ENCODE peak calls at places on chromosome 3, in seven cellular contexts. F is tibial nerve, K is stomach, O is A549, Q is SK-N-SH, D is transverse colon, N is HepG2. I is an unnamed sample.

GRCh38 chr3:105584351-105584790 is 217.7 kb downstream of the ALCAM start:
- DNase-seq in F (no peak), K (no peak), O (peak), Q (no peak), D (no peak), N (no peak), I (no peak)

GRCh38 chr3:21894459-21895083 is 143.6 kb upstream of the ZNF385D start:
- DNase-seq in F (peak), K (no peak), O (peak), Q (peak), D (no peak), N (no peak), I (no peak)

GRCh38 chr3:101926594-101927105 is 77.3 kb downstream of the NFKBIZ start:
- DNase-seq in F (no peak), K (no peak), O (no peak), Q (no peak), D (no peak), N (no peak), I (no peak)

GRCh38 chr3:128458746-128459450 is 7.8 kb downstream of the DNAJB8 start:
- DNase-seq in F (no peak), K (no peak), O (no peak), Q (peak), D (no peak), N (no peak), I (no peak)

GRCh38 chr3:88986834-88987233 is 120.6 kb upstream of the EPHA3 start:
- DNase-seq in F (no peak), K (no peak), O (no peak), Q (no peak), D (no peak), N (no peak), I (no peak)

GRCh38 chr3:24258727-24259600 is 235.7 kb downstream of the THRB start:
- DNase-seq in F (no peak), K (no peak), O (no peak), Q (no peak), D (no peak), N (no peak), I (no peak)

GRCh38 chr3:196517142-196517808 is 2.1 kb upstream of the SMCO1 start:
- DNase-seq in F (no peak), K (no peak), O (no peak), Q (no peak), D (no peak), N (no peak), I (no peak)

GRCh38 chr3:136343446-136343845 is 93.3 kb downstream of the PCCB start:
- DNase-seq in F (no peak), K (no peak), O (peak), Q (no peak), D (no peak), N (no peak), I (no peak)

GRCh38 chr3:180420804-180421203 is 181.2 kb upstream of the TTC14 start:
- DNase-seq in F (no peak), K (no peak), O (no peak), Q (no peak), D (no peak), N (no peak), I (no peak)

GRCh38 chr3:53493997-53494791 is at the start of gene CACNA1D:
- DNase-seq in F (no peak), K (peak), O (no peak), Q (peak), D (peak), N (no peak), I (no peak)

GRCh38 chr3:107392549-107393165 is 15.4 kb downstream of the CCDC54 start:
- DNase-seq in F (no peak), K (no peak), O (no peak), Q (no peak), D (no peak), N (no peak), I (no peak)

GRCh38 chr3:76842232-76842631 is 197.7 kb upstream of the ROBO2 start:
- DNase-seq in F (no peak), K (no peak), O (no peak), Q (no peak), D (no peak), N (no peak), I (no peak)

GRCh38 chr3:127675651-127676391 is 3.1 kb downstream of the ABTB1 start:
- DNase-seq in F (no peak), K (peak), O (no peak), Q (no peak), D (no peak), N (no peak), I (peak)

GRCh38 chr3:24197809-24198208 is 252.7 kb downstream of the NR1D2 start:
- DNase-seq in F (no peak), K (no peak), O (peak), Q (peak), D (no peak), N (peak), I (no peak)

DNA sequence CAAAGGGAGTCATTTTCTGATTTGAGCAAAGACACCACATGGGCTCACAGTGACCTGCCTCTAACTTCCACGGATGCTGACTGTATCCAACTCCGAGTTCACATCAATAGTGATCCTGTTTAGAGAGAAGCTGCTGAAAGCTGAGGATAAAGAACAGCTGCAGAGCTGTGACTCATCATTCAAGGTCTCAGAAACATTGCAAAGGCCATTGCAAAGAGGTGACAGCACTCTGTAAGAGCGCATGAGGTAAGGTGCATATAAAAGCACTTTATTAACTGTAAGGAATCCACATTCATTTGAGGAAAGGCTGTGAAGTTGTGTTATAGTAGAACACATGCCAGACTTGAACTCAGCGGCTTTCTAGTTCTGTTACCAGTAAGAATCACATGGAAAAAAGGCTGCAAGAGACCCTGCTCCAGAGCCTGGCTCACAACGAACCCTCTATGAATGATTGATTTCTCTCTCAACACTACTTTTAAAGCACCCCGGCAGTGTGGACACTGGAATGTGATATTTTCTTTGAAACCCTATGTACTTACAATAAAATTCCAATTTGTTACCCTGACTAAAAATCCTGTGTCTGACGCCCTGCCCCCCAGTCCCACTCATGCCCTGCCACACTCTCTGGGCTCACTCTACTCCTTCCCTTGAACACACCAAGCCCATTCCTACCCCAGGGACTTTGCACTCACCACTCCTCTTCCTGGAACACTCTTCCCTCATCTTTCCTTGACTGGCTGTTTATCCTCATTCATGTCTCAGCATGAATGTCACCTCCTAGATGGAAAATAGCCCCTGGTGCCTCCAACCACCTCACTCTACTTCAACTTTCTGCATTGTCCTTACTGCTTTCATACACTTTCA is 111.2 kb downstream of the LSM3 start:
- DNase-seq in F (no peak), K (no peak), O (peak), Q (no peak), D (peak), N (peak), I (no peak)
- TF ChIP-seq EP300 in F (no peak), K (no peak), O (no peak), Q (no peak), D (no peak), N (no peak), I (no peak)

DNA sequence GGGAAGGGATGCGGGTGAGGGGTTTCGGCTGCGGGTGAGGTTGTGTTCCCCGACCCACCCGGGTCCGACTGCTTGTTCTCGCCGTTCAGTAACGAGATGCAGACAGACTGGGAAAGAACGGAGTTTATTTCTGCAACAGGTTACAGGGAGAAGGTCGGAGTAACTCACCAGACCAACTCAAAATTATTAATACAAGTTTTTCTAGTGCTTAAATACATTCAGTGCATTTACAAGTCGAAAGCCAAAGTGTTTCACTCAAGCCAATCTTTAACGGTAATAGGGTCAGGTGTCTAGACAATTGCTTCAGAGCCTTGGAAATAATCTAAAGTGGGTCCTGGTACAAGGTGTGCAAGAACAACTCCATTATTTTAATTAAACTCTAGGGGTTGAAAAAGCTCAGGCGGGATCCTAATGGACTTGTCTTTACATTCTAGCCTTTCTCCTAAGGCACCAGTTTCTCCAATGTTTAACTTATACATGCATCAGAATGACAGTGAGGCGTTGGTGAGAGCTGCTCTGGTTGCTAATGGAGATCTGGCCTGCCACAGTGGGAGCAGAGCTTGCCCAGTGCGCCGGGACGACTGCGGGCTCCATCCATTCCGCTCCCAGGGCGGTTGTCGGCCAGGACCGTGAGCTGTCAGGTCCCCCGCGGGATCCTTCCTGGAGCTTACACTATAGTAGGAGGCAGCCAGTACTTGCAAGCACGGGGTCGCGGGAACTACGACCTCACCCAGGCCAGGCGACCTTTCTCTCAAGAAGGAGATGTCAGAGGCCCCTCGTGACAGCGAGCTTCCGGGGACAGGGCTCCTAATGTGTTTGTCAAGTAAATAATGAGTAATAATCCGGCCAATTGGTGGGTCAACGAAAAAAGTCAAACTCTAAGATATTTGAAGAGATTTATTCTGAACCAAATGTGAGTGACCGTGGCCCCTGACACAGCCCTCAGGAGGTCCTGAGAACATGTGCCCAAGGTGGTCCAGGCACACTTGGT is 836 bp upstream of the HIGD1A start:
- DNase-seq in F (no peak), K (peak), O (no peak), Q (peak), D (peak), N (peak), I (peak)
- TF ChIP-seq EP300 in F (no peak), K (no peak), O (no peak), Q (no peak), D (no peak), N (peak), I (no peak)

DNA sequence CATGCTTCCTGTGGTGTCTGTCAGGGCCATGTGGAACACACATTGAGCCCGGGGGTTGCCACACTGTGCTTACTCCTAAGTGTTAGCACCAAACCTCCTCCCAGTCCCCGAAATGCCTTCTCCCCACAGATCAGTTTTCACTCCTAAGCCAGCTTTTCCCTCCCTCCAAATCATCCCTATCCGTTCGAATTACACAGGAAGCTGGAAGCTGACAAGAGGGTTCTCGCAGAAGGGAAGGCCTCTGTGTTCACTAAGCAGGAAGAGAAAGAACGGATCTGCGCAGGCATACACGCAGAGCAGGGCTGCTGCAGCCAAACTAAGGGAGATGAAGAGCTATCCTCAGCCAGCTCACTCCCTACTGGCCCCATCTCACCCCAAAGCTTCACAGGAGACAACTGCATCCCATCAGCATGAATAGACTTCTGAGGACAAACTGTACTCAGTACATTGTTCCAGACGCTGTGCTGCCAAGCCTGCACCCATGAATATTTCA is 32.3 kb downstream of the XXYLT1 start:
- DNase-seq in F (peak), K (no peak), O (no peak), Q (no peak), D (peak), N (no peak), I (peak)
- TF ChIP-seq EP300 in F (peak), K (peak), O (no peak), Q (no peak), D (peak), N (no peak), I (peak)

DNA sequence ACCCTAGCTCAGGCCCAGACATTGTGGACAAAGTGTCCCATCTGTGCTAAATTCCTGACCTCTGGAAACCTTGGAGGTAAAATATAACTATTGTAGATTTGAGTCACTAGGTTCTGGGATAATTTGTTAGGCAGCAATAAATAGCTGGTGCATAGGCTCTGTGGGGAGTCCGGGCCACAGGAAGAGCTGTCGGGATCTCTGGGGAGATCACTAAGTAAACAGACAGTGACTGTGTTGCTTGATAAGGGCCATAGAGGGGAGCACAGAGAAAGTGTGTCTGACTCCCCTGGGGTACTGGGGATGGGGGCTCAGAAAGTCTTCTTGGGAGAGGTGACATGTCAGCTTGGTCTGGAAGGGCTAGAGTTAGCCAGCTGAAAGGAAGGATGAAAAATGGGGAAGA is 37.7 kb upstream of the MRPS22 start:
- DNase-seq in F (no peak), K (no peak), O (no peak), Q (no peak), D (no peak), N (no peak), I (no peak)
- TF ChIP-seq EP300 in F (no peak), K (no peak), O (no peak), Q (no peak), D (no peak), N (no peak), I (no peak)

GRCh38 chr3:193168911-193169310 is 72.1 kb upstream of the PLAAT1 start:
- DNase-seq in F (no peak), K (no peak), O (no peak), Q (no peak), D (no peak), N (no peak), I (no peak)
- TF ChIP-seq EP300 in F (no peak), K (no peak), O (no peak), Q (no peak), D (no peak), N (no peak), I (no peak)

DNA sequence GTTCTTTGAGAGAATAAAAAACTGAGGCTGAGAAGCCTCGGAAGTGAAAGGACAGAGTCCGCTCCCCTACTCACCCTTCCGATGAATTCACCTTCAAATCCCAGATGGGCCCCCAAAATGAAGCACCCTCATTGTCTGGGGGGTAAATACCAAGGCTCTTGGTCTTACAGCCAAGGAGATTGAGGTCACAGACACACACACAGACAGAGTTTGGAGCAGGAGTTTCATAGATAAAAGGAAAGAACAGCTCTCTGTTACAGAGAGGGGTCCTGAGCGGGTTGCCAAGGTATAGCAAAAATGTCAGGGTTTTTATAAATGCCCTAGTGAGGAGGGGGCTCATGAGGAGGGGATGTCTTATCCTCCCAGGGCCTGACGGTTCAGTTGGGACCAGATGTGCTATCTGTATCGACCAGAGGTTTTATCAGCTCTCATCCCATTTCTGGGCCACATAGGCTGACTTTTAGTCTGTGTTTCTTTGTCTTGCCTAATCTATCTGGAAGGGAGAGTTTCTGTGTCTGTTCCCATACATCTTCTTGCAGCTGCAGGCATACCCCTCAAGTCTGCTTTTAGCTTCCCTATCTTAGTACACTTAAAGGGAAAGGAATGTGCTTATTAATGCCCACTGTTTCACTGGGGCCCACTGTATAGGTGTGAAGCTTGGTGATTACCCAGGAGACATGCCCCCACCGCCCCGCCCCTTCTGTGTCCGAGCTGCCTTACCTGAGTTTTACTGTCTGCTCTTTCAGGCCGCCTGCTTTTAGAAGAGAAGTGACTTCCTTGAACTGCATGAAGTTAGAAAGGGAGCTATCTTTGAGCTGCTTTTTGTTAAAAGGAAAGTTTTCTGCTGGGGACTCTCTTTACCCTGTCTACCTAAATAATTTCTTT is 66.8 kb upstream of the ATP11B start:
- DNase-seq in F (no peak), K (no peak), O (no peak), Q (peak), D (peak), N (no peak), I (no peak)
- TF ChIP-seq EP300 in F (no peak), K (no peak), O (no peak), Q (no peak), D (no peak), N (no peak), I (no peak)